ENCODE peak calls at places on chromosome X, in eight cellular contexts. One of them, this sample, is unnamed.

GRCh38 chrX:115562492-115562872 is 1.5 kb downstream of the PLS3 start:
- DNase-seq in lower lobe of right lung: no peak
- DNase-seq in psoas muscle: no peak
- DNase-seq in nucleus accumbens: no peak
- DNase-seq in T-helper 1 cell: no peak
- DNase-seq in NCI-H1436: no peak
- DNase-seq in uterus: no peak
- DNase-seq in Right ventricle myocardium superior: no peak
- DNase-seq in this sample: peak

GRCh38 chrX:39563189-39563588 is 534.6 kb downstream of the BCOR start:
- DNase-seq in uterus: no peak
- DNase-seq in psoas muscle: no peak
- DNase-seq in NCI-H1436: no peak
- DNase-seq in nucleus accumbens: no peak
- DNase-seq in T-helper 1 cell: no peak
- DNase-seq in Right ventricle myocardium superior: no peak
- DNase-seq in lower lobe of right lung: no peak
- DNase-seq in this sample: no peak

GRCh38 chrX:148580016-148580415 is 79.6 kb downstream of the AFF2 start:
- DNase-seq in nucleus accumbens: no peak
- DNase-seq in T-helper 1 cell: no peak
- DNase-seq in uterus: no peak
- DNase-seq in NCI-H1436: no peak
- DNase-seq in psoas muscle: no peak
- DNase-seq in lower lobe of right lung: no peak
- DNase-seq in Right ventricle myocardium superior: no peak
- DNase-seq in this sample: no peak

GRCh38 chrX:13803116-13803515 is 13.8 kb downstream of the GPM6B start:
- DNase-seq in Right ventricle myocardium superior: no peak
- DNase-seq in NCI-H1436: no peak
- DNase-seq in psoas muscle: no peak
- DNase-seq in T-helper 1 cell: no peak
- DNase-seq in lower lobe of right lung: no peak
- DNase-seq in uterus: no peak
- DNase-seq in nucleus accumbens: no peak
- DNase-seq in this sample: no peak

GRCh38 chrX:37813570-37813969 is 33.7 kb downstream of the CYBB start:
- DNase-seq in lower lobe of right lung: no peak
- DNase-seq in T-helper 1 cell: no peak
- DNase-seq in uterus: no peak
- DNase-seq in Right ventricle myocardium superior: no peak
- DNase-seq in psoas muscle: no peak
- DNase-seq in NCI-H1436: no peak
- DNase-seq in nucleus accumbens: no peak
- DNase-seq in this sample: no peak

GRCh38 chrX:22246620-22247019 is 26.1 kb upstream of the CBLL2 start:
- DNase-seq in psoas muscle: no peak
- DNase-seq in Right ventricle myocardium superior: no peak
- DNase-seq in NCI-H1436: no peak
- DNase-seq in T-helper 1 cell: no peak
- DNase-seq in lower lobe of right lung: no peak
- DNase-seq in nucleus accumbens: no peak
- DNase-seq in uterus: no peak
- DNase-seq in this sample: no peak

GRCh38 chrX:74523870-74524735 is 90.3 kb downstream of the RLIM start:
- DNase-seq in Right ventricle myocardium superior: no peak
- DNase-seq in lower lobe of right lung: no peak
- DNase-seq in T-helper 1 cell: no peak
- DNase-seq in nucleus accumbens: no peak
- DNase-seq in NCI-H1436: no peak
- DNase-seq in psoas muscle: no peak
- DNase-seq in uterus: no peak
- DNase-seq in this sample: no peak

GRCh38 chrX:55451990-55452824 is at the start of gene MAGEH1:
- DNase-seq in nucleus accumbens: peak
- DNase-seq in lower lobe of right lung: peak
- DNase-seq in psoas muscle: peak
- DNase-seq in NCI-H1436: peak
- DNase-seq in Right ventricle myocardium superior: peak
- DNase-seq in T-helper 1 cell: peak
- DNase-seq in uterus: peak
- DNase-seq in this sample: peak

GRCh38 chrX:147803948-147804347 is 107.8 kb upstream of the FMR1 start:
- DNase-seq in lower lobe of right lung: no peak
- DNase-seq in uterus: no peak
- DNase-seq in T-helper 1 cell: no peak
- DNase-seq in psoas muscle: no peak
- DNase-seq in NCI-H1436: peak
- DNase-seq in Right ventricle myocardium superior: no peak
- DNase-seq in nucleus accumbens: no peak
- DNase-seq in this sample: no peak

GRCh38 chrX:39974228-39974627 is 123.5 kb downstream of the BCOR start:
- DNase-seq in nucleus accumbens: no peak
- DNase-seq in lower lobe of right lung: no peak
- DNase-seq in psoas muscle: no peak
- DNase-seq in Right ventricle myocardium superior: no peak
- DNase-seq in NCI-H1436: no peak
- DNase-seq in uterus: no peak
- DNase-seq in T-helper 1 cell: no peak
- DNase-seq in this sample: no peak

GRCh38 chrX:45011131-45011530 is 138.1 kb downstream of the KDM6A start:
- DNase-seq in lower lobe of right lung: no peak
- DNase-seq in nucleus accumbens: no peak
- DNase-seq in Right ventricle myocardium superior: no peak
- DNase-seq in NCI-H1436: no peak
- DNase-seq in psoas muscle: no peak
- DNase-seq in uterus: no peak
- DNase-seq in T-helper 1 cell: no peak
- DNase-seq in this sample: no peak

This sample was measured in midbrain.